ENCODE peak calls at places on chromosomes 13 and 19, in nine cellular contexts. One of them, this sample, is unnamed.

GRCh38 chr19:28283592-28283991 is 929.4 kb downstream of the UQCRFS1 start:
- DNase-seq in left lung: no peak
- DNase-seq in heart left ventricle: no peak
- DNase-seq in fibroblast of lung: no peak
- DNase-seq in NB4: no peak
- DNase-seq in amniotic epithelial cell: no peak
- DNase-seq in EL: no peak
- DNase-seq in KG1: no peak
- DNase-seq in activated B cell treated with CpG ODN at 0.5 μM for 24 hours: no peak
- DNase-seq in this sample: no peak

GRCh38 chr13:80923907-80924306 is 583.0 kb upstream of the SPRY2 start:
- DNase-seq in left lung: no peak
- DNase-seq in NB4: no peak
- DNase-seq in fibroblast of lung: no peak
- DNase-seq in amniotic epithelial cell: no peak
- DNase-seq in EL: no peak
- DNase-seq in activated B cell treated with CpG ODN at 0.5 μM for 24 hours: no peak
- DNase-seq in KG1: no peak
- DNase-seq in heart left ventricle: no peak
- DNase-seq in this sample: peak; percentile 7

GRCh38 chr13:59710995-59711701 is 452.6 kb downstream of the DIAPH3 start:
- DNase-seq in NB4: no peak
- DNase-seq in fibroblast of lung: peak; percentile 17
- DNase-seq in amniotic epithelial cell: no peak
- DNase-seq in EL: no peak
- DNase-seq in activated B cell treated with CpG ODN at 0.5 μM for 24 hours: no peak
- DNase-seq in left lung: no peak
- DNase-seq in heart left ventricle: no peak
- DNase-seq in KG1: no peak
- DNase-seq in this sample: no peak

GRCh38 chr19:3003046-3003445 is 25.7 kb downstream of the TLE6 start:
- DNase-seq in fibroblast of lung: no peak
- DNase-seq in left lung: no peak
- DNase-seq in activated B cell treated with CpG ODN at 0.5 μM for 24 hours: no peak
- DNase-seq in NB4: no peak
- DNase-seq in amniotic epithelial cell: no peak
- DNase-seq in heart left ventricle: no peak
- DNase-seq in EL: no peak
- DNase-seq in KG1: no peak
- DNase-seq in this sample: no peak

GRCh38 chr13:36979361-36980040 is 19.6 kb downstream of the ALG5 start:
- DNase-seq in NB4: no peak
- DNase-seq in left lung: no peak
- DNase-seq in fibroblast of lung: peak; percentile 50
- DNase-seq in activated B cell treated with CpG ODN at 0.5 μM for 24 hours: no peak
- DNase-seq in EL: peak; percentile 73
- DNase-seq in heart left ventricle: no peak
- DNase-seq in KG1: no peak
- DNase-seq in amniotic epithelial cell: peak; percentile 84
- DNase-seq in this sample: peak; percentile 36

GRCh38 chr19:35105411-35106290 is 10.0 kb upstream of the FXYD3 start:
- DNase-seq in EL: no peak
- DNase-seq in activated B cell treated with CpG ODN at 0.5 μM for 24 hours: no peak
- DNase-seq in heart left ventricle: no peak
- DNase-seq in left lung: no peak
- DNase-seq in KG1: no peak
- DNase-seq in amniotic epithelial cell: no peak
- DNase-seq in NB4: no peak
- DNase-seq in fibroblast of lung: no peak
- DNase-seq in this sample: no peak

GRCh38 chr13:101152184-101152583 is 264.1 kb downstream of the NALCN start:
- DNase-seq in KG1: no peak
- DNase-seq in EL: no peak
- DNase-seq in amniotic epithelial cell: peak; percentile 17
- DNase-seq in NB4: no peak
- DNase-seq in activated B cell treated with CpG ODN at 0.5 μM for 24 hours: no peak
- DNase-seq in left lung: no peak
- DNase-seq in fibroblast of lung: no peak
- DNase-seq in heart left ventricle: no peak
- DNase-seq in this sample: peak; percentile 50

GRCh38 chr13:99307648-99308339 is 595 bp upstream of the GPR183 start:
- DNase-seq in NB4: peak; percentile 68
- DNase-seq in EL: peak; percentile 76
- DNase-seq in fibroblast of lung: peak; percentile 90
- DNase-seq in heart left ventricle: peak; percentile 41
- DNase-seq in amniotic epithelial cell: peak; percentile 89
- DNase-seq in left lung: no peak
- DNase-seq in KG1: no peak
- DNase-seq in activated B cell treated with CpG ODN at 0.5 μM for 24 hours: no peak
- DNase-seq in this sample: peak; percentile 80

GRCh38 chr19:51407631-51408131 is 9.8 kb downstream of the SIGLEC10 start:
- DNase-seq in fibroblast of lung: no peak
- DNase-seq in amniotic epithelial cell: peak; percentile 15
- DNase-seq in KG1: peak; percentile 66
- DNase-seq in NB4: peak; percentile 83
- DNase-seq in EL: peak; percentile 37
- DNase-seq in activated B cell treated with CpG ODN at 0.5 μM for 24 hours: no peak
- DNase-seq in heart left ventricle: no peak
- DNase-seq in left lung: no peak
- DNase-seq in this sample: peak; percentile 30

GRCh38 chr19:36686365-36687213 is 823 bp upstream of the ZNF567 start:
- DNase-seq in activated B cell treated with CpG ODN at 0.5 μM for 24 hours: no peak
- DNase-seq in amniotic epithelial cell: peak; percentile 9
- DNase-seq in EL: peak; percentile 2
- DNase-seq in NB4: no peak
- DNase-seq in left lung: no peak
- DNase-seq in heart left ventricle: no peak
- DNase-seq in fibroblast of lung: no peak
- DNase-seq in KG1: no peak
- DNase-seq in this sample: peak; percentile 4